ENCODE peak calls at places on chromosome 10, in eight cellular contexts. J, G, V, U, N, R, W and Y are unnamed samples.

GRCh38 chr10:110852255-110852896 is 19.4 kb upstream of the PDCD4 start:
- DNase-seq in J (no peak), G (no peak), V (no peak), U (peak; percentile 44), N (no peak), R (no peak), W (no peak), Y (no peak)

GRCh38 chr10:43437141-43437860 is 390 bp downstream of the ZNF487 start:
- DNase-seq in J (no peak), G (no peak), V (no peak), U (peak; percentile 28), N (no peak), R (peak; percentile 67), W (no peak), Y (no peak)

GRCh38 chr10:71832967-71833366 is 18.1 kb downstream of the PSAP start:
- DNase-seq in J (no peak), G (no peak), V (no peak), U (no peak), N (no peak), R (no peak), W (no peak), Y (peak; percentile 50)

GRCh38 chr10:93652857-93653256 is 40.5 kb downstream of the PDE6C start:
- DNase-seq in J (no peak), G (peak; percentile 9), V (no peak), U (peak; percentile 47), N (no peak), R (no peak), W (no peak), Y (no peak)

GRCh38 chr10:18658301-18658991 is 785 bp upstream of the ARL5B start:
- DNase-seq in J (no peak), G (no peak), V (no peak), U (peak; percentile 33), N (no peak), R (no peak), W (no peak), Y (peak; percentile 7)

GRCh38 chr10:88763441-88763840 is 3.6 kb downstream of the LIPN start:
- DNase-seq in J (no peak), G (no peak), V (no peak), U (no peak), N (no peak), R (no peak), W (no peak), Y (no peak)

GRCh38 chr10:61719906-61720305 is 57.2 kb downstream of the CABCOCO1 start:
- DNase-seq in J (no peak), G (no peak), V (no peak), U (no peak), N (no peak), R (no peak), W (no peak), Y (no peak)

GRCh38 chr10:97412891-97413304 is 11.8 kb upstream of the RRP12 start:
- DNase-seq in J (no peak), G (no peak), V (no peak), U (peak; percentile 43), N (no peak), R (no peak), W (no peak), Y (no peak)

GRCh38 chr10:72104472-72105097 is 16.2 kb upstream of the SPOCK2 start:
- DNase-seq in J (no peak), G (no peak), V (no peak), U (peak; percentile 40), N (no peak), R (no peak), W (no peak), Y (no peak)

GRCh38 chr10:34049887-34050286 is 715.4 kb upstream of the NRP1 start:
- DNase-seq in J (no peak), G (peak; percentile 67), V (no peak), U (peak; percentile 80), N (no peak), R (no peak), W (no peak), Y (no peak)

GRCh38 chr10:98478430-98479222 is 31.9 kb upstream of the HPS1 start:
- DNase-seq in J (no peak), G (no peak), V (no peak), U (peak; percentile 6), N (no peak), R (no peak), W (no peak), Y (no peak)

GRCh38 chr10:133310399-133310755 is 1.7 kb downstream of the ZNF511 start:
- DNase-seq in J (no peak), G (no peak), V (no peak), U (no peak), N (no peak), R (no peak), W (no peak), Y (no peak)

GRCh38 chr10:102004376-102004775 is 51.6 kb downstream of the ARMH3 start:
- DNase-seq in J (no peak), G (peak; percentile 57), V (peak; percentile 8), U (peak; percentile 87), N (no peak), R (no peak), W (no peak), Y (no peak)

GRCh38 chr10:117367718-117368117 is 7.5 kb downstream of the PDZD8 start:
- DNase-seq in J (no peak), G (no peak), V (no peak), U (no peak), N (no peak), R (no peak), W (no peak), Y (no peak)

GRCh38 chr10:21021843-21022594 is 124.9 kb upstream of the NEBL start:
- DNase-seq in J (no peak), G (no peak), V (no peak), U (no peak), N (no peak), R (no peak), W (no peak), Y (peak; percentile 14)